ENCODE peak calls at places on chromosomes 1 and 21, in eight cellular contexts. One of them, this sample, is unnamed.

GRCh38 chr21:31198575-31198974 is 145.5 kb downstream of the TIAM1 start:
- DNase-seq in Caco-2: peak
- DNase-seq in HL-60: no peak
- DNase-seq in brain microvascular endothelial cell: peak
- DNase-seq in sigmoid colon: no peak
- DNase-seq in fibroblast of pulmonary artery: peak
- DNase-seq in upper lobe of right lung: no peak
- DNase-seq in right lobe of liver: no peak
- DNase-seq in this sample: no peak

GRCh38 chr1:44701141-44701573 is 26.6 kb downstream of the ARMH1 start:
- DNase-seq in brain microvascular endothelial cell: no peak
- DNase-seq in upper lobe of right lung: no peak
- DNase-seq in Caco-2: peak
- DNase-seq in fibroblast of pulmonary artery: no peak
- DNase-seq in right lobe of liver: no peak
- DNase-seq in HL-60: no peak
- DNase-seq in sigmoid colon: no peak
- DNase-seq in this sample: no peak

GRCh38 chr1:185368313-185368712 is 51.3 kb upstream of the IVNS1ABP start:
- DNase-seq in HL-60: no peak
- DNase-seq in upper lobe of right lung: no peak
- DNase-seq in right lobe of liver: no peak
- DNase-seq in Caco-2: no peak
- DNase-seq in sigmoid colon: no peak
- DNase-seq in brain microvascular endothelial cell: no peak
- DNase-seq in fibroblast of pulmonary artery: no peak
- DNase-seq in this sample: no peak

GRCh38 chr21:26835027-26835713 is 10.0 kb downstream of the ADAMTS1 start:
- DNase-seq in HL-60: no peak
- DNase-seq in Caco-2: no peak
- DNase-seq in sigmoid colon: peak
- DNase-seq in brain microvascular endothelial cell: peak
- DNase-seq in fibroblast of pulmonary artery: peak
- DNase-seq in right lobe of liver: no peak
- DNase-seq in upper lobe of right lung: no peak
- DNase-seq in this sample: no peak

GRCh38 chr1:174068000-174068399 is 45.8 kb upstream of the RC3H1 start:
- DNase-seq in sigmoid colon: no peak
- DNase-seq in fibroblast of pulmonary artery: no peak
- DNase-seq in Caco-2: no peak
- DNase-seq in brain microvascular endothelial cell: no peak
- DNase-seq in upper lobe of right lung: no peak
- DNase-seq in right lobe of liver: no peak
- DNase-seq in HL-60: no peak
- DNase-seq in this sample: no peak

GRCh38 chr1:15680614-15681345 is 3.3 kb upstream of the PLEKHM2 start:
- DNase-seq in brain microvascular endothelial cell: peak
- DNase-seq in upper lobe of right lung: peak
- DNase-seq in fibroblast of pulmonary artery: peak
- DNase-seq in Caco-2: peak
- DNase-seq in right lobe of liver: no peak
- DNase-seq in HL-60: no peak
- DNase-seq in sigmoid colon: no peak
- DNase-seq in this sample: peak

GRCh38 chr1:240031414-240031813 is 60.3 kb upstream of the FMN2 start:
- DNase-seq in sigmoid colon: no peak
- DNase-seq in right lobe of liver: no peak
- DNase-seq in brain microvascular endothelial cell: peak
- DNase-seq in Caco-2: no peak
- DNase-seq in fibroblast of pulmonary artery: peak
- DNase-seq in HL-60: no peak
- DNase-seq in upper lobe of right lung: no peak
- DNase-seq in this sample: no peak

GRCh38 chr1:180273066-180273465 is 43.0 kb downstream of the LHX4 start:
- DNase-seq in upper lobe of right lung: no peak
- DNase-seq in HL-60: no peak
- DNase-seq in sigmoid colon: no peak
- DNase-seq in Caco-2: no peak
- DNase-seq in brain microvascular endothelial cell: no peak
- DNase-seq in right lobe of liver: peak
- DNase-seq in fibroblast of pulmonary artery: no peak
- DNase-seq in this sample: no peak

GRCh38 chr1:174666248-174666647 is 218.5 kb downstream of the GPR52 start:
- DNase-seq in HL-60: no peak
- DNase-seq in Caco-2: no peak
- DNase-seq in fibroblast of pulmonary artery: no peak
- DNase-seq in brain microvascular endothelial cell: no peak
- DNase-seq in right lobe of liver: no peak
- DNase-seq in upper lobe of right lung: no peak
- DNase-seq in sigmoid colon: no peak
- DNase-seq in this sample: no peak

GRCh38 chr1:19815801-19816736 is 986 bp upstream of the RNF186 start:
- DNase-seq in brain microvascular endothelial cell: no peak
- DNase-seq in upper lobe of right lung: no peak
- DNase-seq in sigmoid colon: no peak
- DNase-seq in Caco-2: no peak
- DNase-seq in fibroblast of pulmonary artery: no peak
- DNase-seq in right lobe of liver: peak
- DNase-seq in HL-60: no peak
- DNase-seq in this sample: no peak

GRCh38 chr1:56404066-56404465 is 175.3 kb downstream of the PLPP3 start:
- DNase-seq in upper lobe of right lung: no peak
- DNase-seq in sigmoid colon: no peak
- DNase-seq in brain microvascular endothelial cell: no peak
- DNase-seq in fibroblast of pulmonary artery: no peak
- DNase-seq in right lobe of liver: no peak
- DNase-seq in HL-60: no peak
- DNase-seq in Caco-2: no peak
- DNase-seq in this sample: no peak

GRCh38 chr21:33136898-33137502 is 67.1 kb downstream of the OLIG1 start:
- DNase-seq in sigmoid colon: no peak
- DNase-seq in fibroblast of pulmonary artery: no peak
- DNase-seq in upper lobe of right lung: no peak
- DNase-seq in Caco-2: no peak
- DNase-seq in brain microvascular endothelial cell: no peak
- DNase-seq in HL-60: no peak
- DNase-seq in right lobe of liver: no peak
- DNase-seq in this sample: no peak

GRCh38 chr1:235073968-235074334 is 54.7 kb downstream of the TOMM20 start:
- DNase-seq in fibroblast of pulmonary artery: no peak
- DNase-seq in brain microvascular endothelial cell: no peak
- DNase-seq in Caco-2: peak
- DNase-seq in HL-60: no peak
- DNase-seq in sigmoid colon: no peak
- DNase-seq in upper lobe of right lung: peak
- DNase-seq in right lobe of liver: peak
- DNase-seq in this sample: no peak

GRCh38 chr21:38170705-38171682 is 85.8 kb upstream of the KCNJ15 start:
- DNase-seq in HL-60: no peak
- DNase-seq in sigmoid colon: no peak
- DNase-seq in upper lobe of right lung: no peak
- DNase-seq in brain microvascular endothelial cell: no peak
- DNase-seq in fibroblast of pulmonary artery: peak
- DNase-seq in Caco-2: no peak
- DNase-seq in right lobe of liver: no peak
- DNase-seq in this sample: no peak

GRCh38 chr1:84899969-84900368 is 7.0 kb upstream of the LPAR3 start:
- DNase-seq in right lobe of liver: no peak
- DNase-seq in HL-60: no peak
- DNase-seq in Caco-2: no peak
- DNase-seq in sigmoid colon: no peak
- DNase-seq in fibroblast of pulmonary artery: no peak
- DNase-seq in brain microvascular endothelial cell: no peak
- DNase-seq in upper lobe of right lung: no peak
- DNase-seq in this sample: no peak

GRCh38 chr1:25676488-25676887 is 59.9 kb downstream of the MAN1C1 start:
- DNase-seq in brain microvascular endothelial cell: no peak
- DNase-seq in HL-60: no peak
- DNase-seq in sigmoid colon: no peak
- DNase-seq in upper lobe of right lung: peak
- DNase-seq in fibroblast of pulmonary artery: no peak
- DNase-seq in Caco-2: no peak
- DNase-seq in right lobe of liver: no peak
- DNase-seq in this sample: no peak

GRCh38 chr1:159600894-159601293 is 13.3 kb downstream of the APCS start:
- DNase-seq in brain microvascular endothelial cell: no peak
- DNase-seq in Caco-2: no peak
- DNase-seq in HL-60: no peak
- DNase-seq in upper lobe of right lung: no peak
- DNase-seq in fibroblast of pulmonary artery: no peak
- DNase-seq in sigmoid colon: no peak
- DNase-seq in right lobe of liver: no peak
- DNase-seq in this sample: no peak
- TF ChIP-seq CTCF in brain microvascular endothelial cell: no peak
- TF ChIP-seq CTCF in Caco-2: no peak
- TF ChIP-seq CTCF in HL-60: no peak
- TF ChIP-seq CTCF in upper lobe of right lung: no peak
- TF ChIP-seq CTCF in fibroblast of pulmonary artery: no peak
- TF ChIP-seq CTCF in sigmoid colon: no peak
- TF ChIP-seq CTCF in right lobe of liver: no peak
- TF ChIP-seq CTCF in this sample: no peak

GRCh38 chr1:1956586-1957532 is 37.8 kb upstream of the TMEM52 start:
- DNase-seq in HL-60: no peak
- DNase-seq in right lobe of liver: no peak
- DNase-seq in upper lobe of right lung: no peak
- DNase-seq in Caco-2: no peak
- DNase-seq in fibroblast of pulmonary artery: no peak
- DNase-seq in sigmoid colon: no peak
- DNase-seq in brain microvascular endothelial cell: no peak
- DNase-seq in this sample: no peak

GRCh38 chr1:1955651-1956094 is 36.6 kb upstream of the TMEM52 start:
- DNase-seq in right lobe of liver: no peak
- DNase-seq in upper lobe of right lung: peak
- DNase-seq in HL-60: no peak
- DNase-seq in Caco-2: no peak
- DNase-seq in brain microvascular endothelial cell: no peak
- DNase-seq in sigmoid colon: no peak
- DNase-seq in fibroblast of pulmonary artery: no peak
- DNase-seq in this sample: no peak

GRCh38 chr1:1954015-1954414 is 34.9 kb upstream of the TMEM52 start:
- DNase-seq in sigmoid colon: no peak
- DNase-seq in HL-60: no peak
- DNase-seq in fibroblast of pulmonary artery: no peak
- DNase-seq in brain microvascular endothelial cell: no peak
- DNase-seq in Caco-2: no peak
- DNase-seq in upper lobe of right lung: no peak
- DNase-seq in right lobe of liver: no peak
- DNase-seq in this sample: no peak

GRCh38 chr1:1956101-1956500 is 37.0 kb upstream of the TMEM52 start:
- DNase-seq in brain microvascular endothelial cell: no peak
- DNase-seq in right lobe of liver: no peak
- DNase-seq in Caco-2: no peak
- DNase-seq in HL-60: no peak
- DNase-seq in sigmoid colon: no peak
- DNase-seq in fibroblast of pulmonary artery: no peak
- DNase-seq in upper lobe of right lung: no peak
- DNase-seq in this sample: no peak

GRCh38 chr1:1954831-1955441 is 35.9 kb upstream of the TMEM52 start:
- DNase-seq in Caco-2: no peak
- DNase-seq in HL-60: no peak
- DNase-seq in fibroblast of pulmonary artery: no peak
- DNase-seq in right lobe of liver: no peak
- DNase-seq in sigmoid colon: no peak
- DNase-seq in upper lobe of right lung: no peak
- DNase-seq in brain microvascular endothelial cell: no peak
- DNase-seq in this sample: no peak
- TF ChIP-seq CTCF in Caco-2: no peak
- TF ChIP-seq CTCF in HL-60: no peak
- TF ChIP-seq CTCF in fibroblast of pulmonary artery: no peak
- TF ChIP-seq CTCF in right lobe of liver: no peak
- TF ChIP-seq CTCF in sigmoid colon: no peak
- TF ChIP-seq CTCF in upper lobe of right lung: peak
- TF ChIP-seq CTCF in brain microvascular endothelial cell: peak
- TF ChIP-seq CTCF in this sample: peak

DNA sequence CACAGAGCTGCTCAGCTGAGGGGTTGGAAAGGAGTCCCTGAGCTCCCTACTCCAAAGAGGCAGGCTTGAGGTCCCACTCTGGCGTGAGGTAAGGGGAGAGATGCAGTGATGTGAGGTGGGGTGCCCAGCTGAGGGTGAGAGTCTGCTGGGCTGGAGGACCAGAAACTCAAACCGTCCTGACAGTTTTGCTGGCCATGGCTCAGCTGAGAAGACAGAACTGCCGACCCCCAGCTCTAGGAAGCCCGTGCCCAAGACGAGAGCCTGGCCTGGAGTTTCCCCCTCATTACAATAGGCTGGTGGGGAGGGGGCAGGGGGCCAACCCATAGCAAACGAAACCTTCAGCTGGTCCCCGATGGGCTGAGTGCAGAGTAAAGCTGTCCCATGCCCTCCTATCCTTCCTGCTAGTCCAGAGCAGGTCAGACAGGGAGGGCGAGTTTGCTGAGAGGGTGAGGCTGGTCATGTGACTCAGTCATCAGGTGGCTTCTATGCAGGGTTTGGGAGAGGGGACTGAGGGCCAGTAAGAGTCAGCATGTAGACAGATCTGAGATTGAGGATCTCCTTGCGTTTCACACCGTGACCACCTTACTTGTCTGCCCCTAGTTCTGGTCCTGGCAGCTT is 129.3 kb downstream of the PRDM2 start:
- DNase-seq in fibroblast of pulmonary artery: no peak
- DNase-seq in sigmoid colon: no peak
- DNase-seq in HL-60: no peak
- DNase-seq in Caco-2: no peak
- DNase-seq in brain microvascular endothelial cell: no peak
- DNase-seq in upper lobe of right lung: peak
- DNase-seq in right lobe of liver: no peak
- DNase-seq in this sample: no peak
- TF ChIP-seq CTCF in fibroblast of pulmonary artery: no peak
- TF ChIP-seq CTCF in sigmoid colon: no peak
- TF ChIP-seq CTCF in HL-60: no peak
- TF ChIP-seq CTCF in Caco-2: peak
- TF ChIP-seq CTCF in brain microvascular endothelial cell: no peak
- TF ChIP-seq CTCF in upper lobe of right lung: no peak
- TF ChIP-seq CTCF in right lobe of liver: no peak
- TF ChIP-seq CTCF in this sample: no peak

DNA sequence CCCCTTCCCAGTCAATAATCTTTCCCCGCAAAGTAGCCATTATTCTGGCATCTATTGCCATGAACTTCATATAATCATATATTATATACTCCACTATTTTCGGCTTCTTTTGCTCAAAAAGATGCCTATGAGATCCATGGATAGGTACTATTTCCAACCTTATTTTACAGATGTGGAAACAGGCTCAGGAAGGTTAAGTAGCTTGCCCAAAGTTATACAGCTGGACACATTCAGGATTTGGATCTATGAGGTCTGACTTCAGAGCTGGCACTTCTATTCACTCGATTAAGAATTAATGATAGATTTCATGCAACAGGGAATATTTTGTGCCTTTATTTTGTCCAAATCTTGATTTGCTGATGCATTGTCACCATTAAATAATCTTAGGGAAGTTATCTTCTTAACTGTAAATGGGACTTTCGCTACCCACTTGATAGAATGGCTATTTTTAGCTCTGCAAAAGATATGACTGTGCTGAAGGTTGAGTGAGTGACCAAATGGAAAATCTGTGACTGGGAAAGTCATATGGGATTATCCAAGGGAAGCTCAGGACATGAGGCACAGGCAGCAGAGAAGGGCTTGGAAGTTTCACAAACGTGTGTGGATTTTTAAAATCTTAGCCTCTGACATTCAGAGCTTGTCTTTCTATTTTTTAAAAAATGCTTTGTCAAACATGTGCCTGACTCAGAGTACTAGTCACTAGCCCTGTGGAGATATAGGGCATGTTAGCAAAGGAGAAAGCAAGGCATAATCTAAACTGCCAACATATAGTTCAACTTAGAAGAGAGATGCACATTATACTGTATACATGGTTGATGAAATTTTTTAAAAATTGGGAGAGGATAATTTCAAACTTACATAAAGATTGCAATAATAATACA is 36.5 kb downstream of the GIPC2 start:
- DNase-seq in HL-60: no peak
- DNase-seq in Caco-2: no peak
- DNase-seq in right lobe of liver: no peak
- DNase-seq in sigmoid colon: no peak
- DNase-seq in brain microvascular endothelial cell: no peak
- DNase-seq in fibroblast of pulmonary artery: peak
- DNase-seq in upper lobe of right lung: no peak
- DNase-seq in this sample: no peak
- TF ChIP-seq CTCF in HL-60: no peak
- TF ChIP-seq CTCF in Caco-2: no peak
- TF ChIP-seq CTCF in right lobe of liver: no peak
- TF ChIP-seq CTCF in sigmoid colon: no peak
- TF ChIP-seq CTCF in brain microvascular endothelial cell: no peak
- TF ChIP-seq CTCF in fibroblast of pulmonary artery: no peak
- TF ChIP-seq CTCF in upper lobe of right lung: no peak
- TF ChIP-seq CTCF in this sample: no peak